ENCODE peak calls at places on chromosome 18, in eight cellular contexts. K is tibial artery; C is fibroblast of the aortic adventitia; R is stimulated activated CD4-positive, alpha-beta T cell treated with anti-CD3 and anti-CD28 coated beads, Interleukin-4, amount 100 ng/mL, for 1 hour; A is GM12891; L is hippocampal formation; Y is effector memory CD4-positive, alpha-beta T cell; Z is fibroblast of mammary gland. J is an unnamed sample.

GRCh38 chr18:1017679-1018078 is 113.0 kb downstream of the ADCYAP1 start:
- DNase-seq in K (no peak), C (no peak), R (no peak), A (no peak), L (no peak), Y (no peak), Z (no peak), J (no peak)

GRCh38 chr18:74063552-74063951 is 84.1 kb downstream of the FBXO15 start:
- DNase-seq in K (no peak), C (no peak), R (no peak), A (no peak), L (no peak), Y (no peak), Z (no peak), J (no peak)

GRCh38 chr18:13809521-13810252 is 14.3 kb upstream of the MC5R start:
- DNase-seq in K (no peak), C (no peak), R (no peak), A (no peak), L (no peak), Y (no peak), Z (no peak), J (no peak)

GRCh38 chr18:10230072-10230471 is 224.4 kb upstream of the APCDD1 start:
- DNase-seq in K (no peak), C (peak), R (no peak), A (no peak), L (no peak), Y (no peak), Z (peak), J (no peak)

GRCh38 chr18:79915161-79916127 is 36.0 kb downstream of the SLC66A2 start:
- DNase-seq in K (peak), C (no peak), R (no peak), A (no peak), L (no peak), Y (no peak), Z (no peak), J (peak)

GRCh38 chr18:77119101-77119850 is 13.3 kb downstream of the MBP start:
- DNase-seq in K (no peak), C (no peak), R (no peak), A (no peak), L (no peak), Y (no peak), Z (no peak), J (no peak)

GRCh38 chr18:26747131-26747475 is 118.4 kb downstream of the AQP4 start:
- DNase-seq in K (no peak), C (no peak), R (no peak), A (no peak), L (no peak), Y (no peak), Z (no peak), J (no peak)

GRCh38 chr18:9775172-9775571 is 67.1 kb downstream of the RAB31 start:
- DNase-seq in K (peak), C (no peak), R (no peak), A (no peak), L (no peak), Y (no peak), Z (no peak), J (no peak)

GRCh38 chr18:79788096-79789085 is 9.3 kb upstream of the KCNG2 start:
- DNase-seq in K (no peak), C (no peak), R (no peak), A (no peak), L (no peak), Y (no peak), Z (no peak), J (peak)

GRCh38 chr18:70245941-70246537 is 40.6 kb upstream of the RTTN start:
- DNase-seq in K (no peak), C (peak), R (no peak), A (no peak), L (no peak), Y (no peak), Z (no peak), J (no peak)

GRCh38 chr18:5542393-5543035 is 1.3 kb downstream of the EPB41L3 start:
- DNase-seq in K (peak), C (peak), R (no peak), A (no peak), L (no peak), Y (no peak), Z (peak), J (peak)

GRCh38 chr18:21820811-21821143 is 80.2 kb downstream of the MIB1 start:
- DNase-seq in K (no peak), C (no peak), R (no peak), A (no peak), L (no peak), Y (no peak), Z (no peak), J (no peak)

GRCh38 chr18:59057969-59058368 is 81.7 kb upstream of the SEC11C start:
- DNase-seq in K (no peak), C (peak), R (no peak), A (no peak), L (peak), Y (no peak), Z (peak), J (no peak)

GRCh38 chr18:44848931-44849330 is 168.2 kb downstream of the SETBP1 start:
- DNase-seq in K (no peak), C (no peak), R (no peak), A (no peak), L (no peak), Y (no peak), Z (no peak), J (no peak)

GRCh38 chr18:37420315-37420880 is 145.2 kb downstream of the CELF4 start:
- DNase-seq in K (no peak), C (no peak), R (no peak), A (no peak), L (no peak), Y (no peak), Z (no peak), J (no peak)

GRCh38 chr18:23138470-23138869 is 3.2 kb downstream of the CABLES1 start:
- DNase-seq in K (no peak), C (no peak), R (no peak), A (no peak), L (no peak), Y (no peak), Z (no peak), J (no peak)

GRCh38 chr18:80119111-80119510 is 10.0 kb downstream of the ADNP2 start:
- DNase-seq in K (no peak), C (no peak), R (no peak), A (no peak), L (no peak), Y (no peak), Z (no peak), J (no peak)

GRCh38 chr18:47594063-47594462 is 336.4 kb downstream of the SMAD2 start:
- DNase-seq in K (no peak), C (no peak), R (no peak), A (no peak), L (no peak), Y (no peak), Z (no peak), J (no peak)

GRCh38 chr18:44841221-44841620 is 160.5 kb downstream of the SETBP1 start:
- DNase-seq in K (no peak), C (no peak), R (no peak), A (no peak), L (no peak), Y (no peak), Z (peak), J (no peak)

GRCh38 chr18:74951165-74951760 is 257.7 kb downstream of the PTGR3 start:
- DNase-seq in K (peak), C (peak), R (no peak), A (no peak), L (no peak), Y (no peak), Z (peak), J (peak)

GRCh38 chr18:70464343-70465114 is 175.7 kb downstream of the SOCS6 start:
- DNase-seq in K (peak), C (peak), R (peak), A (peak), L (peak), Y (no peak), Z (peak), J (peak)

GRCh38 chr18:58359226-58360019 is 269.5 kb downstream of the ALPK2 start:
- DNase-seq in K (no peak), C (no peak), R (no peak), A (no peak), L (no peak), Y (no peak), Z (peak), J (no peak)

GRCh38 chr18:76619342-76620315 is 124.6 kb upstream of the ZNF516 start:
- DNase-seq in K (peak), C (peak), R (no peak), A (no peak), L (no peak), Y (no peak), Z (peak), J (peak)

GRCh38 chr18:135045-135444 is 23.3 kb upstream of the USP14 start:
- DNase-seq in K (no peak), C (no peak), R (no peak), A (no peak), L (no peak), Y (no peak), Z (no peak), J (no peak)

GRCh38 chr18:59787998-59788875 is 91.0 kb upstream of the CCBE1 start:
- DNase-seq in K (no peak), C (peak), R (no peak), A (no peak), L (no peak), Y (no peak), Z (peak), J (no peak)

GRCh38 chr18:304887-305529 is 37.2 kb upstream of the THOC1 start:
- DNase-seq in K (no peak), C (no peak), R (no peak), A (no peak), L (no peak), Y (no peak), Z (no peak), J (no peak)

GRCh38 chr18:52620926-52621439 is 281.0 kb downstream of the DCC start:
- DNase-seq in K (no peak), C (no peak), R (no peak), A (no peak), L (no peak), Y (no peak), Z (no peak), J (no peak)

GRCh38 chr18:54958711-54959625 is at the start of gene CCDC68:
- DNase-seq in K (no peak), C (no peak), R (no peak), A (peak), L (no peak), Y (no peak), Z (no peak), J (no peak)

GRCh38 chr18:24632158-24632988 is 171.9 kb downstream of the HRH4 start:
- DNase-seq in K (no peak), C (no peak), R (no peak), A (no peak), L (no peak), Y (no peak), Z (no peak), J (no peak)

GRCh38 chr18:487371-487770 is 13.1 kb downstream of the COLEC12 start:
- DNase-seq in K (no peak), C (no peak), R (no peak), A (no peak), L (no peak), Y (no peak), Z (no peak), J (no peak)

GRCh38 chr18:3703732-3704176 is 253.8 kb downstream of the TGIF1 start:
- DNase-seq in K (peak), C (peak), R (peak), A (no peak), L (peak), Y (no peak), Z (peak), J (peak)

GRCh38 chr18:2980607-2980923 is 32.4 kb downstream of the LPIN2 start:
- DNase-seq in K (no peak), C (no peak), R (no peak), A (no peak), L (no peak), Y (no peak), Z (no peak), J (no peak)

GRCh38 chr18:51082571-51083264 is 52.7 kb downstream of the SMAD4 start:
- DNase-seq in K (no peak), C (peak), R (no peak), A (no peak), L (no peak), Y (no peak), Z (no peak), J (no peak)

GRCh38 chr18:56532176-56532840 is 106.1 kb downstream of the TXNL1 start:
- DNase-seq in K (no peak), C (peak), R (no peak), A (no peak), L (no peak), Y (no peak), Z (peak), J (no peak)

GRCh38 chr18:9808530-9809241 is 77.1 kb upstream of the TXNDC2 start:
- DNase-seq in K (no peak), C (peak), R (no peak), A (no peak), L (peak), Y (no peak), Z (no peak), J (no peak)